ENCODE peak calls at places on chromosomes 11 and 22, in eight cellular contexts. H, A, P, M, I, J, N and O are unnamed samples.

GRCh38 chr11:43384393-43384792 is 25.7 kb downstream of the TTC17 start:
- DNase-seq in H (no peak), M (no peak), P (no peak), A (no peak), J (no peak), I (no peak), N (no peak), O (no peak)

GRCh38 chr11:131025020-131025419 is 108.7 kb upstream of the SNX19 start:
- DNase-seq in M (no peak), J (peak), P (no peak), I (no peak), N (no peak), A (no peak), H (no peak), O (no peak)

GRCh38 chr11:86486261-86487030 is 111.8 kb downstream of the CCDC81 start:
- DNase-seq in J (no peak), N (no peak), M (peak), I (no peak), P (no peak), A (peak), H (no peak), O (no peak)

GRCh38 chr22:38413085-38414008 is 41.7 kb downstream of the KCNJ4 start:
- DNase-seq in M (peak), N (no peak), A (no peak), I (no peak), P (peak), J (no peak), H (no peak), O (no peak)

GRCh38 chr11:62689421-62690183 is at the start of gene LRRN4CL:
- DNase-seq in J (peak), H (peak), I (no peak), P (peak), M (peak), A (peak), N (no peak), O (no peak)

GRCh38 chr11:69352181-69352580 is 58.2 kb downstream of the MYEOV start:
- DNase-seq in A (no peak), N (no peak), M (no peak), J (no peak), I (no peak), H (no peak), P (peak), O (no peak)

GRCh38 chr11:47099213-47099917 is 77.3 kb downstream of the ARFGAP2 start:
- DNase-seq in M (no peak), N (no peak), J (peak), H (no peak), P (no peak), I (no peak), A (no peak), O (no peak)

GRCh38 chr11:57615308-57615707 is 17.8 kb downstream of the SERPING1 start:
- DNase-seq in N (no peak), J (no peak), I (no peak), P (no peak), M (no peak), A (no peak), H (no peak), O (no peak)

GRCh38 chr22:50733521-50734342 is 4.3 kb upstream of the ACR start:
- DNase-seq in P (no peak), M (peak), N (no peak), I (no peak), A (peak), H (no peak), J (no peak), O (no peak)
- TF ChIP-seq CTCF in P (no peak), M (peak), N (no peak), I (no peak), A (no peak), H (peak), J (no peak), O (no peak)

GRCh38 chr22:43337946-43338345 is 5.2 kb downstream of the SCUBE1 start:
- DNase-seq in J (no peak), H (no peak), N (no peak), A (no peak), M (no peak), P (no peak), I (no peak), O (no peak)

GRCh38 chr22:43338766-43339345 is 4.3 kb downstream of the SCUBE1 start:
- DNase-seq in H (no peak), A (no peak), N (no peak), J (no peak), P (no peak), M (no peak), I (no peak), O (no peak)

GRCh38 chr22:43342347-43343261 is 568 bp downstream of the SCUBE1 start:
- DNase-seq in N (no peak), M (no peak), P (no peak), H (no peak), J (no peak), I (no peak), A (no peak), O (no peak)

GRCh38 chr22:43343262-43343988 is at the start of gene SCUBE1:
- DNase-seq in H (no peak), M (no peak), J (no peak), A (no peak), N (no peak), P (no peak), I (peak), O (peak)

GRCh38 chr22:43341565-43341964 is 1.6 kb downstream of the SCUBE1 start:
- DNase-seq in H (no peak), M (no peak), I (no peak), P (no peak), J (no peak), N (no peak), A (no peak), O (no peak)
- TF ChIP-seq CTCF in H (no peak), M (no peak), I (no peak), P (no peak), J (no peak), N (no peak), A (no peak), O (no peak)

GRCh38 chr11:67378544-67378943 is 5.1 kb upstream of the CLCF1 start:
- DNase-seq in M (no peak), I (no peak), H (no peak), J (no peak), N (no peak), A (no peak), P (no peak), O (no peak)

GRCh38 chr11:67379061-67380058 is 6.0 kb upstream of the CLCF1 start:
- DNase-seq in I (no peak), M (no peak), N (no peak), P (no peak), A (no peak), J (peak), H (no peak), O (no peak)

GRCh38 chr11:67381244-67381972 is 8.0 kb upstream of the CLCF1 start:
- DNase-seq in P (no peak), M (no peak), J (no peak), N (no peak), A (no peak), H (no peak), I (no peak), O (no peak)

GRCh38 chr11:67384851-67385366 is 6.9 kb upstream of the RAD9A start:
- DNase-seq in N (no peak), A (no peak), J (peak), M (peak), H (no peak), P (no peak), I (no peak), O (no peak)

DNA sequence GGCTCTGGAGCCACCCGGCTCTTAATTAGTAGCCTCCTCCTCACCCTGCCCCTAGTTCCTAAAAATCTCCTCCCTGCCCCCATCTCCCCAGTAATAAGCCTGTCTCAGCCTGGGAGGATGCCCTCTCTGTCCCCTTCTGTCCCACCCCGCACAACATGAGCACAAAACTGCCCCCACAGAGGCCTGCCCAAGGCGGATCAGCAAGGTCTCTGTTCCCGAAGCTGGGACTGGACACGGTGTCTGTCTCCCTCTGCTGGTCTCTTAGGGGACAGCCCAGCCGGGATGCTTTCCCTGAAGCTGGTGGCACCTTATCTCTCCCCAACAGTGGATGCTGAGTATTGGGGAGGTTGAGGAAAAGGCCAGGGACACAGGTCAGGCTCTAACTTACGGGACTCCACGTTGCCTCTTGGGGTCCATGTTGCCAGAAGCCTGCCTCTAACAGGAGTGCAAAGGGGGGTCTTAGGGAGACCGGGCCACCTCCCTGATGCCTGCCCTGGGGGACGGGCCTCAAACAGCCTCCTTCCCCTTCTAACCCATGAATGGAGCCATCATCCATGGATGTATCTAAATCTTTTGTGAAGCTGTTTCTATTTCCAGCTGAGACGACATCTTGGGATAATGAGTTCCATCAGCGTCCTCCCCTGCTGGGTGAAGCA is 9.2 kb upstream of the RAD9A start:
- DNase-seq in M (peak), H (no peak), P (no peak), N (no peak), J (peak), I (peak), A (peak), O (peak)
- TF ChIP-seq CTCF in M (peak), H (peak), P (peak), N (peak), J (peak), I (peak), A (peak), O (peak)

DNA sequence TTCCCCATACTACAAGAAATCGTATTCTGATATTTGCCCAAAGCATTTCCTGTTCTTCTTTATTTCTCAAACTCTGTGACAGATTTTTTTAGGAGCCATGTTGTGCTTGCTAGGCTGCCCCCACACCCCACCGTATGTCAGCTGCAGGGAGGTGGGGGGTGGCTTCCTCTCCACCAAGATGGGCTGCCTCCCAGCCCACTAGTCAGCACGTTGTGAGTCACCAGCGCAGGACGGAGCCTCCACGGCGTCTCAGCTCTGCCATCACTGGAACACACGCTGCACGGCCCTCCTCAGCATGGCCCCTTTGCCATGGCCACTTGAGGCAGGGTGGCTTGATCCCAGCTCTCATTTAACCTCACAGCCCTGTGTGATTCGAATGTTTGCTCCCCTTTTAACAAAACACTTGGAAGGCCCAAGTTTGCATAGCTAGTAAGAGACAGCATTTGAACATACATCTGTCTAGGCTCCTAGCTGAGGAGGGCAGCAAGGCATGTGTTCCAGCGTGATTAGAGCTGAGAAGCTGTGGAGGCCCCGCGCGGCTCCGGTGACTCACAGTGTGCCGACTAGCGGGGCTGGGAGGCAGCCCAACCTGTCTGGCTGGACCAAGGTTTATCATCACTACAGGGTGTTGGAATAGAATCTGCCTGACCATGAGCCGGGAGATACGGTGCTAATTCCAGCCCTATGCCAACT is 180.7 kb upstream of the NCAM1 start:
- DNase-seq in N (no peak), A (no peak), P (no peak), J (peak), M (peak), H (no peak), I (no peak), O (no peak)
- TF ChIP-seq CTCF in N (peak), A (no peak), P (no peak), J (no peak), M (no peak), H (no peak), I (no peak), O (no peak)

DNA sequence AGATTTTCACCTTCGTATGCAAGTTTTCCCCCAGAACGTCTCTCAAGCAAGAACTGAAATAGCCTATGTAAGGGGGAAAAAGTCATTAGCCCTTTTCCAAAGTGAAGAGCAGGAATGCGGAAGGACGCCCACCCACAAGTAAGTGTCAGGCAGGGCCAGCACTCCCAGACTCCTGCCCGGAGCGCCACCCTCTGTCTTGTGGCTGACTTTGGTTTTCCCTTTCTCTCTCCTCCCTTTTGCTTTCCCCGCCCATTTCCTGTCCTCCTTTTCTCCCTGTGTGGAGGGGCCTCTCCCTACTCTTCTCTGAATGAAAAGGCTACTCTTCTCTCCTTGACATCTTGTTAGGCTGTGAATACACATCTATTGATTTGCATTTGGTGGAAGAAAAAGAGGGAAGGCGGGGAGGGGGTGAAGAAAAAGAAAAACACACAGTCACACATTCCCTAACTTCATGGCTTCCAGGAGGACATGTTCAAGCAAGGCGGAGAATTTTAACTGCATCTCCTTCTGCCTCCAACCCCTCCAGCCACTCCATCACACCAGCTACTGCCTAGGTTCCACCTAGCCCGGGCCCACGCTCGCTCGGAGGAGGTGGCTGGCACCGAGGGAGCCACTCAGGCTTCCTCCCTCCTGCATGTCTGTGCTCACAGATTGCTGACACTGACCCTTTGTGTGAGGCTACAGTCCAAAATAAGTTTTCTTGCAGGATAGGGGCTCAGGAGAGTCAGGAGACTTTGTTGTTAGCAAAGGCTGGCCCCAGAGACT is 9.2 kb upstream of the OPCML start:
- DNase-seq in N (no peak), I (peak), A (no peak), P (no peak), J (no peak), H (no peak), M (no peak), O (no peak)
- TF ChIP-seq CTCF in N (no peak), I (no peak), A (no peak), P (no peak), J (no peak), H (no peak), M (no peak), O (peak)

GRCh38 chr11:9075441-9076000 is 15.9 kb downstream of the SCUBE2 start:
- DNase-seq in I (no peak), A (no peak), M (no peak), H (no peak), P (no peak), J (no peak), N (no peak), O (no peak)

GRCh38 chr11:9072790-9073189 is 18.6 kb downstream of the SCUBE2 start:
- DNase-seq in I (no peak), J (no peak), N (no peak), M (no peak), A (no peak), P (no peak), H (no peak), O (no peak)

GRCh38 chr11:9073826-9074225 is 17.6 kb downstream of the SCUBE2 start:
- DNase-seq in N (no peak), H (no peak), A (no peak), I (no peak), M (no peak), P (no peak), J (no peak), O (no peak)

GRCh38 chr11:9076046-9076445 is 15.4 kb downstream of the SCUBE2 start:
- DNase-seq in I (no peak), N (no peak), J (no peak), H (no peak), P (no peak), M (no peak), A (no peak), O (no peak)

GRCh38 chr11:9074338-9075029 is 16.9 kb downstream of the SCUBE2 start:
- DNase-seq in I (no peak), M (no peak), J (no peak), N (no peak), H (no peak), P (no peak), A (no peak), O (no peak)
- TF ChIP-seq CTCF in I (no peak), M (no peak), J (no peak), N (no peak), H (no peak), P (no peak), A (no peak), O (no peak)

DNA sequence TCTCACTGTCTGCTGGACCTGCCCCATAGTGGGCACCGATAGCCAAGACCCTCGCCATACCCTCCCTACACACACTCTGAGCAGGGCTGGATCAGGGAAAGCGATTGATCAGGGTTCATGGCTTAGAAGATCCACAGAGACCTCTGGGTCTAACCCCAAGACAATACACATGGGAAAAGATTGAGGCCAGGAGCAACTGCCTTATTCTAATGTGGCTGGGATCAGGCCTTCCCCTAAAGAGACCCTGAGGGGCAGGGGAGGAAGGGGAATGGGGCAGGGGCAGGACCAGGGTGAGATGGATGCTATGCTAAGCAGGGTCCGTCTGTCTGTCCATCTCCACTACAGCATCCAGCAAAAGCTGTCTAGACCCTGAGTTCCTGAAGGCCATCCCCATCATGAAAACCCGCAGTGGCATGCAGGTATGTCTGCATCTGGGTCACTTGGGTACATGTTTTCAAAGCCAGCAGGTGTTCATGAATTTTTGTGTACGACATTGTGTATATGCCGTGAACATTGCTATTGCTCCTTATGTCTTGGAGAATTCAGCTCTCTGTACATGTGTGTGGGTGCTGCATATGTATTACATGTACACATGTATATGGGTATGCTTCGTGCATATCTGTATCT is 15.3 kb upstream of the RELT start:
- DNase-seq in H (no peak), N (no peak), I (no peak), A (no peak), J (no peak), P (no peak), M (no peak), O (no peak)
- TF ChIP-seq CTCF in H (no peak), N (no peak), I (no peak), A (no peak), J (no peak), P (no peak), M (no peak), O (no peak)

GRCh38 chr11:66958232-66958955 is at the start of gene PC:
- DNase-seq in J (peak), H (peak), N (peak), I (peak), A (peak), P (peak), M (peak), O (peak)
- TF ChIP-seq CTCF in J (no peak), H (no peak), N (no peak), I (no peak), A (no peak), P (no peak), M (peak), O (no peak)

GRCh38 chr22:35310556-35311550 is 11.2 kb downstream of the TOM1 start:
- DNase-seq in A (no peak), J (no peak), P (no peak), H (no peak), N (no peak), M (no peak), I (no peak), O (no peak)
- TF ChIP-seq CTCF in A (no peak), J (no peak), P (no peak), H (no peak), N (no peak), M (no peak), I (no peak), O (peak)